ENCODE peak calls at places on chromosomes 11 and 22, in eight cellular contexts. B is breast epithelium, Z is tibial nerve, Q is stomach, J is right lobe of liver, D is sigmoid colon, L is IMR-90, V is A549. W is an unnamed sample.

GRCh38 chr11:19777342-19778102 is 64.9 kb downstream of the NAV2 start:
- DNase-seq in J (peak; percentile 26), B (no peak), Q (no peak), Z (no peak), L (peak; percentile 84), D (no peak), V (peak; percentile 68), W (peak; percentile 42)

GRCh38 chr22:28116261-28116673 is 197.2 kb upstream of the PITPNB start:
- DNase-seq in V (no peak), Q (no peak), J (no peak), B (no peak), D (peak; percentile 83), L (peak; percentile 90), Z (no peak), W (no peak)

GRCh38 chr11:118004543-118005223 is 18.5 kb downstream of the IL10RA start:
- DNase-seq in L (no peak), V (no peak), B (no peak), D (no peak), J (no peak), Q (no peak), Z (no peak), W (no peak)

GRCh38 chr11:831132-831864 is 1.5 kb upstream of the CD151 start:
- DNase-seq in V (no peak), Q (no peak), Z (no peak), B (no peak), L (peak; percentile 80), J (no peak), D (no peak), W (peak; percentile 97)

GRCh38 chr11:11805228-11805627 is 36.5 kb upstream of the USP47 start:
- DNase-seq in Z (no peak), D (no peak), J (no peak), L (no peak), Q (no peak), B (no peak), V (no peak), W (no peak)

GRCh38 chr11:44575288-44575672 is 9.8 kb downstream of the CD82 start:
- DNase-seq in Q (no peak), Z (no peak), L (peak; percentile 90), V (no peak), J (peak; percentile 2), B (no peak), D (no peak), W (peak; percentile 60)

GRCh38 chr11:13343931-13344717 is 66.5 kb downstream of the BMAL1 start:
- DNase-seq in Q (peak; percentile 81), B (peak; percentile 76), L (peak; percentile 79), D (no peak), J (peak; percentile 36), Z (peak; percentile 50), V (peak; percentile 74), W (peak; percentile 48)

GRCh38 chr11:2892215-2893020 is 6.8 kb upstream of the CDKN1C start:
- DNase-seq in J (peak; percentile 73), V (peak; percentile 74), L (peak; percentile 50), B (no peak), D (peak; percentile 83), Z (peak; percentile 20), Q (peak; percentile 57), W (peak; percentile 79)

GRCh38 chr11:46387919-46388618 is 3.5 kb downstream of the CHRM4 start:
- DNase-seq in V (no peak), L (no peak), D (no peak), Q (no peak), Z (no peak), B (no peak), J (no peak), W (no peak)

GRCh38 chr11:107859459-107860239 is 1.1 kb upstream of the SLC35F2 start:
- DNase-seq in B (peak; percentile 61), Z (no peak), Q (peak; percentile 53), V (peak; percentile 41), J (peak; percentile 49), L (no peak), D (peak; percentile 74), W (peak; percentile 35)

GRCh38 chr11:18299724-18300123 is 22.2 kb downstream of the HPS5 start:
- DNase-seq in B (no peak), D (no peak), L (no peak), Q (no peak), V (no peak), Z (no peak), J (no peak), W (no peak)

GRCh38 chr11:118156531-118157185 is 4.0 kb upstream of the SCN4B start:
- DNase-seq in Q (no peak), Z (no peak), D (no peak), B (no peak), L (no peak), J (no peak), V (peak; percentile 26), W (no peak)

GRCh38 chr22:30606455-30607299 is at the start of gene TCN2:
- DNase-seq in V (peak; percentile 69), L (peak; percentile 77), J (peak; percentile 73), B (peak; percentile 67), D (peak; percentile 88), Q (peak; percentile 74), Z (peak; percentile 45), W (peak; percentile 58)
- TF ChIP-seq POLR2A in V (no peak), L (no peak), J (peak; percentile 42), B (no peak), D (peak; percentile 37), Q (no peak), Z (no peak), W (peak; percentile 19)

GRCh38 chr11:67382481-67383136 is 9.2 kb upstream of the RAD9A start:
- DNase-seq in L (peak; percentile 69), V (peak; percentile 74), J (peak; percentile 76), Q (peak; percentile 88), B (peak; percentile 80), Z (peak; percentile 74), D (peak; percentile 90), W (peak; percentile 63)
- TF ChIP-seq POLR2A in L (peak; percentile 48), V (no peak), J (no peak), Q (no peak), B (no peak), Z (no peak), D (no peak), W (no peak)

GRCh38 chr11:14644396-14645246 is 1.0 kb downstream of the PDE3B start:
- DNase-seq in D (peak; percentile 68), V (peak; percentile 28), Z (no peak), J (peak; percentile 60), Q (peak; percentile 34), L (no peak), B (no peak), W (no peak)

GRCh38 chr11:14642453-14642852 is 1.2 kb upstream of the PDE3B start:
- DNase-seq in Z (no peak), D (no peak), J (no peak), V (no peak), B (no peak), L (no peak), Q (no peak), W (no peak)

GRCh38 chr11:14645247-14645912 is 1.8 kb downstream of the PDE3B start:
- DNase-seq in Z (no peak), Q (no peak), L (peak; percentile 31), D (no peak), V (peak; percentile 21), B (no peak), J (no peak), W (peak; percentile 35)

GRCh38 chr11:14642873-14643696 is 519 bp upstream of the PDE3B start:
- DNase-seq in Z (peak; percentile 31), L (no peak), D (peak; percentile 68), Q (no peak), B (no peak), V (no peak), J (no peak), W (no peak)

DNA sequence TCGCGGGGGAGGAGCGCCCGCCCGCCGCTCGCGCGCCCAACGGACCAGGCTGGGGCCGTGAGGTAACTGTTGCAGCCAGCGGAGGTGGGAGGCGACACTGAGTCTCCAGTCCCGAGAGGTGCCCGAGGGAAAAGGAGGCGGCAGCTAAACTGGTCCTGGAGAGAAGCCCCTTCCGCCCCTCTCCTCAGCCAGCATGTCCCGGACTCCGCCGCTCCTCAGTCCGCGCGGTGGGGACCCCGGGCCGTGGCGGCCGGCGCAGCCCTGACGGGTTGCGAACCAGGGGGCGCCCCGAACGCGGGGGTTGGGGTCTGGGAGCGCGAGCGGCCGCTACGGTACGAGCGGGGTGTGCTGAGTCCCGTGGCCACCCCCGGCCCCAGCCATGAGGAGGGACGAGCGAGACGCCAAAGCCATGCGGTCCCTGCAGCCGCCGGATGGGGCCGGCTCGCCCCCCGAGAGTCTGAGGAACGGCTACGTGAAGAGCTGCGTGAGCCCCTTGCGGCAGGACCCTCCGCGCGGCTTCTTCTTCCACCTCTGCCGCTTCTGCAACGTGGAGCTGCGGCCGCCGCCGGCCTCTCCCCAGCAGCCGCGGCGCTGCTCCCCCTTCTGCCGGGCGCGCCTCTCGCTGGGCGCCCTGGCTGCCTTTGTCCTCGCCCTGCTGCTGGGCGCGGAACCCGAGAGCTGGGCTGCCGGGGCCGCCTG is at the start of gene PDE3B:
- DNase-seq in B (peak; percentile 51), J (peak; percentile 94), V (peak; percentile 80), Z (no peak), D (peak; percentile 93), L (peak; percentile 27), Q (peak; percentile 84), W (no peak)
- TF ChIP-seq POLR2A in B (no peak), J (peak; percentile 97), V (peak; percentile 38), Z (no peak), D (peak; percentile 71), L (no peak), Q (no peak), W (no peak)

GRCh38 chr11:6390718-6391547 is 659 bp downstream of the SMPD1 start:
- DNase-seq in L (no peak), Q (no peak), B (no peak), V (no peak), D (no peak), Z (no peak), J (no peak), W (no peak)

GRCh38 chr11:6388747-6389146 is 1.5 kb upstream of the SMPD1 start:
- DNase-seq in J (no peak), Q (no peak), L (no peak), D (no peak), B (no peak), V (no peak), Z (no peak), W (no peak)

GRCh38 chr11:6391548-6392134 is 1.4 kb downstream of the SMPD1 start:
- DNase-seq in L (no peak), D (no peak), V (no peak), J (no peak), Z (no peak), Q (no peak), B (no peak), W (no peak)

GRCh38 chr11:6387811-6388599 is 2.3 kb upstream of the SMPD1 start:
- DNase-seq in J (no peak), V (no peak), L (peak; percentile 51), D (no peak), B (no peak), Z (no peak), Q (no peak), W (no peak)

DNA sequence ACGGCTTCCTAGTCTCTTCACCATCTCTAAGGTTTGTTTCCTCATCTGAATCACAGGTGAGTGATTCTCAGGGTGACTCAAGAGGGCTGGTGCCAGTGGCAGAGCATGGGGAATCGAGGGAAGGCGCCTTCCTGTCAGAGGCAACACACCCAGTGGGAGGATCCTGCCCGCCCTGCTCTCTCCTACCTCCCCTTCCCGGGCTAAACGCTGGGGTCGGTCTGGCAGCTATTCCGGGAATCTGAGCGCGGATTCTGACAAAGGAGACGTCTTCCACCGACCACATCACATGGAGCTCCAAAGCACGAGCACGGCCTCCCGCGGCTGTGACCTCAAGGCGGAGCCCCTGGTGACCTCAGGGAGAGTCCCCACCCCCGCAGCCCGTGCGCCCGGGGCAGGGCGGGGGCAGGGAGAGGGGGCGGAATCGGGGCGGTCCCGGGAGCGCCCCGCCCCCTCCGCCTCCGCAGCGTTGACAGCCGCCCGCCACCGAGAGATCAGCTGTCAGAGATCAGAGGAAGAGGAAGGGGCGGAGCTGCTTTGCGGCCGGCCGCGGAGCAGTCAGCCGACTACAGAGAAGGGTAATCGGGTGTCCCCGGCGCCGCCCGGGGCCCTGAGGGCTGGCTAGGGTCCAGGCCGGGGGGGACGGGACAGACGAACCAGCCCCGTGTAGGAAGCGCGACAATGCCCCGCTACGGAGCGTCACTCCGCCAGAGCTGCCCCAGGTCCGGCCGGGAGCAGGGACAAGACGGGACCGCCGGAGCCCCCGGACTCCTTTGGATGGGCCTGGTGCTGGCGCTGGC is at the start of gene SMPD1:
- DNase-seq in B (peak; percentile 89), V (peak; percentile 82), Q (peak; percentile 94), D (peak; percentile 96), J (peak; percentile 96), L (peak; percentile 80), Z (peak; percentile 85), W (peak; percentile 98)
- TF ChIP-seq POLR2A in B (peak; percentile 10), V (peak; percentile 31), Q (no peak), D (peak; percentile 71), J (peak; percentile 86), L (peak; percentile 65), Z (peak; percentile 81), W (peak; percentile 78)

W was measured in H54.